ENCODE peak calls at places on chromosomes 5 and 9, in eight cellular contexts. R is Ammon's horn, F is fibroblast of lung, L is HFFc6, A is astrocyte, V is stromal cell of bone marrow, P is SW480, W is mesendoderm. O is an unnamed sample.

GRCh38 chr5:141763526-141763925 is 81.5 kb upstream of the ARAP3 start:
- DNase-seq in W (no peak), L (no peak), V (no peak), A (no peak), F (no peak), P (no peak), R (peak), O (no peak)

GRCh38 chr9:4126184-4126865 is 173.5 kb downstream of the GLIS3 start:
- DNase-seq in R (no peak), W (no peak), V (peak), A (peak), P (no peak), L (peak), F (peak), O (peak)

GRCh38 chr9:132996526-132996925 is 18.0 kb downstream of the GFI1B start:
- DNase-seq in L (no peak), F (no peak), V (no peak), P (no peak), R (no peak), W (no peak), A (no peak), O (no peak)

GRCh38 chr5:82396396-82396795 is 118.2 kb upstream of the RPS23 start:
- DNase-seq in L (no peak), V (no peak), P (no peak), F (peak), W (no peak), A (peak), R (no peak), O (peak)

GRCh38 chr9:91927912-91928510 is 22.0 kb downstream of the ROR2 start:
- DNase-seq in L (no peak), P (no peak), V (no peak), W (no peak), R (no peak), A (no peak), F (no peak), O (no peak)

GRCh38 chr5:154498597-154499393 is 20.8 kb upstream of the HAND1 start:
- DNase-seq in R (no peak), P (no peak), L (no peak), W (peak), A (no peak), V (no peak), F (no peak), O (no peak)

GRCh38 chr9:127112056-127112455 is 10.4 kb downstream of the ANGPTL2 start:
- DNase-seq in A (no peak), L (no peak), P (peak), W (peak), R (no peak), F (no peak), V (no peak), O (no peak)

GRCh38 chr5:66494437-66494836 is 101.8 kb upstream of the MAST4 start:
- DNase-seq in A (no peak), V (no peak), F (no peak), R (no peak), L (no peak), W (peak), P (no peak), O (no peak)